ENCODE peak calls at places on chromosomes 12 and 14, in four cellular contexts. G is gastrocnemius medialis; D is uterus; J is stimulated activated CD4-positive, alpha-beta T cell treated with anti-CD3 and anti-CD28 coated beads, Interleukin-4, amount 100 ng/mL, for 24 hours. W is an unnamed sample.

GRCh38 chr14:41663478-41663845 is 56.8 kb downstream of the LRFN5 start:
- DNase-seq in G (no peak), J (no peak), D (no peak), W (no peak)

GRCh38 chr14:33851931-33852330 is 98.9 kb downstream of the EGLN3 start:
- DNase-seq in D (no peak), G (no peak), J (no peak), W (no peak)

GRCh38 chr14:34064349-34064748 is 113.5 kb upstream of the EGLN3 start:
- DNase-seq in J (no peak), D (peak; percentile 67), G (peak; percentile 82), W (no peak)

GRCh38 chr14:51644215-51644969 is 7.3 kb upstream of the FRMD6 start:
- DNase-seq in D (no peak), G (no peak), J (no peak), W (no peak)

GRCh38 chr14:59331217-59331616 is 134.0 kb downstream of the GPR135 start:
- DNase-seq in J (no peak), G (no peak), D (no peak), W (no peak)

GRCh38 chr12:51392556-51393237 is 1.5 kb upstream of the GALNT6 start:
- DNase-seq in G (no peak), J (no peak), D (no peak), W (no peak)

GRCh38 chr12:49553512-49554088 is 14.3 kb downstream of the MCRS1 start:
- DNase-seq in J (no peak), G (no peak), D (no peak), W (no peak)

GRCh38 chr12:9700606-9700956 is 31.1 kb downstream of the CLEC2D start:
- DNase-seq in D (no peak), G (no peak), J (no peak), W (no peak)

GRCh38 chr12:13536219-13536910 is 339.8 kb downstream of the EMP1 start:
- DNase-seq in J (no peak), D (no peak), G (no peak), W (no peak)

GRCh38 chr14:38255673-38256357 is at the start of gene CLEC14A:
- DNase-seq in J (peak; percentile 3), G (peak; percentile 49), D (no peak), W (no peak)

GRCh38 chr12:12396727-12397126 is 39.8 kb downstream of the BORCS5 start:
- DNase-seq in D (no peak), G (no peak), J (no peak), W (no peak)

GRCh38 chr12:113463746-113464743 is 7.6 kb downstream of the LHX5 start:
- DNase-seq in J (no peak), D (no peak), G (no peak), W (no peak)

GRCh38 chr14:72201645-72202044 is 269.4 kb downstream of the RGS6 start:
- DNase-seq in J (no peak), G (no peak), D (no peak), W (no peak)

GRCh38 chr14:89615421-89615820 is 198.4 kb upstream of the FOXN3 start:
- DNase-seq in G (no peak), D (no peak), J (no peak), W (no peak)

GRCh38 chr12:82650627-82651337 is 35.9 kb upstream of the TMTC2 start:
- DNase-seq in G (no peak), J (no peak), D (no peak), W (no peak)

GRCh38 chr14:90924618-90925345 is 108.6 kb upstream of the TTC7B start:
- DNase-seq in D (no peak), J (no peak), G (no peak), W (no peak)

GRCh38 chr12:65946821-65947220 is 122.5 kb downstream of the HMGA2 start:
- DNase-seq in D (no peak), G (no peak), J (no peak), W (no peak)

GRCh38 chr12:7479784-7480183 is 23.8 kb downstream of the CD163 start:
- DNase-seq in D (no peak), J (no peak), G (no peak), W (no peak)

GRCh38 chr14:90368946-90369721 is 27.7 kb upstream of the CALM1 start:
- DNase-seq in J (no peak), D (no peak), G (no peak), W (no peak)

GRCh38 chr14:96567289-96567899 is 65.2 kb downstream of the PAPOLA start:
- DNase-seq in G (no peak), D (no peak), J (no peak), W (no peak)

GRCh38 chr14:50067723-50068495 is 48.5 kb downstream of the VCPKMT start:
- DNase-seq in D (no peak), G (no peak), J (no peak), W (no peak)

GRCh38 chr12:124684971-124685688 is 117.7 kb upstream of the NCOR2 start:
- DNase-seq in G (no peak), D (peak; percentile 78), J (no peak), W (no peak)

GRCh38 chr12:2749580-2749979 is 45.2 kb upstream of the FKBP4 start:
- DNase-seq in J (no peak), D (no peak), G (no peak), W (no peak)

GRCh38 chr12:116166306-116166705 is 111.2 kb downstream of the MED13L start:
- DNase-seq in G (peak; percentile 36), J (no peak), D (no peak), W (no peak)

GRCh38 chr12:132619301-132620112 is 931 bp downstream of the P2RX2 start:
- DNase-seq in G (no peak), J (no peak), D (no peak), W (no peak)

GRCh38 chr12:15336772-15337553 is 14.7 kb downstream of the PTPRO start:
- DNase-seq in J (no peak), D (no peak), G (no peak), W (no peak)

GRCh38 chr14:104597576-104597975 is 7.0 kb downstream of the TMEM179 start:
- DNase-seq in J (no peak), G (no peak), D (no peak), W (no peak)

GRCh38 chr12:85273411-85274075 is 6.5 kb upstream of the ALX1 start:
- DNase-seq in G (no peak), D (no peak), J (no peak), W (no peak)

GRCh38 chr12:28966049-28966778 is 182.9 kb upstream of the FAR2 start:
- DNase-seq in G (no peak), D (peak; percentile 52), J (no peak), W (no peak)

GRCh38 chr14:69321601-69322330 is 61.8 kb downstream of the GALNT16 start:
- DNase-seq in D (peak; percentile 8), J (no peak), G (no peak), W (no peak)

GRCh38 chr12:26227376-26227775 is 32.0 kb downstream of the SSPN start:
- DNase-seq in J (no peak), D (no peak), G (no peak), W (no peak)

GRCh38 chr12:50387487-50387886 is 8.9 kb downstream of the FAM186A start:
- DNase-seq in D (no peak), G (no peak), J (no peak), W (peak; percentile 45)